ENCODE peak calls at places on chromosomes 11 and 22, in four cellular contexts. U is Peyer's patch, S is A549, H is heart left ventricle. I is an unnamed sample.

GRCh38 chr11:41784513-41785335 is 325.3 kb upstream of the LRRC4C start:
- DNase-seq in H (no peak), S (peak), U (peak), I (no peak)

GRCh38 chr11:113628912-113629311 is 77.2 kb downstream of the TMPRSS5 start:
- DNase-seq in S (no peak), H (no peak), U (no peak), I (no peak)

GRCh38 chr22:50705219-50705691 is 32.6 kb downstream of the SHANK3 start:
- DNase-seq in U (no peak), S (no peak), H (peak), I (peak)

GRCh38 chr11:65743928-65744698 is 23.5 kb upstream of the RNASEH2C start:
- DNase-seq in U (peak), S (peak), H (no peak), I (no peak)

GRCh38 chr11:30960387-30960992 is 374.3 kb upstream of the MPPED2 start:
- DNase-seq in S (peak), H (no peak), U (no peak), I (no peak)

GRCh38 chr11:9947231-9947864 is 283.5 kb downstream of the SWAP70 start:
- DNase-seq in S (no peak), H (no peak), U (no peak), I (no peak)

GRCh38 chr11:65314501-65315203 is at the start of gene CDC42EP2:
- DNase-seq in S (peak), H (peak), U (peak), I (peak)

GRCh38 chr11:123076484-123076883 is 14.5 kb upstream of the HSPA8 start:
- DNase-seq in S (no peak), U (no peak), H (no peak), I (no peak)

GRCh38 chr11:63698976-63699733 is 17.9 kb downstream of the RTN3 start:
- DNase-seq in H (no peak), S (no peak), U (no peak), I (no peak)

GRCh38 chr11:130473056-130473794 is 24.8 kb downstream of the ADAMTS15 start:
- DNase-seq in S (no peak), U (no peak), H (peak), I (no peak)

GRCh38 chr11:64891880-64892279 is 13.5 kb upstream of the EHD1 start:
- DNase-seq in S (no peak), H (no peak), U (no peak), I (no peak)

GRCh38 chr11:126318642-126319373 is 14.9 kb downstream of the DCPS start:
- DNase-seq in H (peak), S (no peak), U (peak), I (no peak)

GRCh38 chr11:41051919-41052630 is 407.4 kb downstream of the LRRC4C start:
- DNase-seq in H (no peak), U (no peak), S (no peak), I (no peak)

GRCh38 chr11:66011239-66011784 is 496 bp upstream of the CST6 start:
- DNase-seq in H (no peak), S (no peak), U (no peak), I (peak)

GRCh38 chr11:82969811-82970210 is 68.3 kb downstream of the DDIAS start:
- DNase-seq in U (no peak), H (no peak), S (no peak), I (no peak)

DNA sequence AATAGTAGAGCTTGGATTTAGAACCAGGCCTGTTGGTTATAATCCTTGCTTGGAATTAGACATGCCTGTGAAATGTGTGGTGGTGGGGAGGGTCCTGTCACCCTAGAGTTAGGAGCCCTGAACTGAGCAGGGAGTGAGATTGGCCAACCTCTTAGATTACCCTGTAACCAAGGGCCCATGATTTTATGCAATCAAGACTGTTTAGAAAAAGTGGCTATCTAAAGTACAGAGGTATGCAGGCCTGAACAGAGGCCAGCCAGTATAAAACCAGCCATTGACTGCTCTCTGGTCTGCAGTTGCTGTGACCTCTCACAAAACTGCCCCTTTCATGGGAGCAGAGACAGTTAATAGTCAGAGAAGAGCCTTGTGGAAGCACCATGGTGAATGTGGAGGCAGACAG is 36.2 kb downstream of the SERPINH1 start:
- DNase-seq in S (no peak), H (no peak), U (no peak), I (no peak)
- H3K27ac ChIP-seq in S (no peak), H (no peak), U (no peak), I (no peak)

GRCh38 chr22:46104881-46105493 is 45.3 kb upstream of the PPARA start:
- DNase-seq in S (peak), H (no peak), U (no peak), I (no peak)
- H3K27ac ChIP-seq in S (peak), H (peak), U (peak), I (peak)

DNA sequence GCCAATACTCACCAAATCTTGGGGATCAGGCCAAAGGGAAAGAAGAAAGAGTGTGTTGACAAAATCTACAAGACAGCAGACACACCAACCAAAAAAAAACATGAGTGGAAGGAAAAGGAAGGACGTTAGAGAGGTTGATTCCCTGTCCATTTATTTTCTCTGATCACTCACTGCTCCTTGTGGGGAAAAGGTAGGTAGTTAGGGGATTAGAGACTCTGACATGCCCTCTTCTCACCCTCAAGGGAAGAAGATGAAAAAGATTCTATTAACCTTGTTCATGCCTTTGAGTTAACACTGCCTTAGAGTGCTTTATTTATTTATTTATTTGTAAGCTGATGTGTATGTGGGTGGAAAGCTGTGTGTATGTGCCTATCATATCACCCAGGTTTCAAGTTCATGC is at the start of gene OR52H1:
- DNase-seq in U (no peak), S (no peak), H (no peak), I (no peak)
- H3K27ac ChIP-seq in U (no peak), S (no peak), H (no peak), I (no peak)

GRCh38 chr11:71283960-71284359 is 31.6 kb upstream of the SHANK2 start:
- DNase-seq in H (no peak), U (peak), S (no peak), I (peak)
- H3K27ac ChIP-seq in H (no peak), U (peak), S (no peak), I (no peak)

GRCh38 chr22:40239345-40239683 is 61.6 kb downstream of the TNRC6B start:
- DNase-seq in U (no peak), H (no peak), S (no peak), I (no peak)

GRCh38 chr22:40236131-40236665 is 58.5 kb downstream of the TNRC6B start:
- DNase-seq in H (no peak), S (no peak), U (no peak), I (no peak)

GRCh38 chr22:40237241-40237640 is 59.5 kb downstream of the TNRC6B start:
- DNase-seq in S (no peak), H (no peak), U (no peak), I (no peak)

GRCh38 chr22:40238425-40239344 is 61.0 kb downstream of the TNRC6B start:
- DNase-seq in U (no peak), H (no peak), S (peak), I (no peak)

GRCh38 chr22:40237788-40238424 is 60.2 kb downstream of the TNRC6B start:
- DNase-seq in S (no peak), U (no peak), H (no peak), I (no peak)
- H3K27ac ChIP-seq in S (peak), U (no peak), H (no peak), I (no peak)

DNA sequence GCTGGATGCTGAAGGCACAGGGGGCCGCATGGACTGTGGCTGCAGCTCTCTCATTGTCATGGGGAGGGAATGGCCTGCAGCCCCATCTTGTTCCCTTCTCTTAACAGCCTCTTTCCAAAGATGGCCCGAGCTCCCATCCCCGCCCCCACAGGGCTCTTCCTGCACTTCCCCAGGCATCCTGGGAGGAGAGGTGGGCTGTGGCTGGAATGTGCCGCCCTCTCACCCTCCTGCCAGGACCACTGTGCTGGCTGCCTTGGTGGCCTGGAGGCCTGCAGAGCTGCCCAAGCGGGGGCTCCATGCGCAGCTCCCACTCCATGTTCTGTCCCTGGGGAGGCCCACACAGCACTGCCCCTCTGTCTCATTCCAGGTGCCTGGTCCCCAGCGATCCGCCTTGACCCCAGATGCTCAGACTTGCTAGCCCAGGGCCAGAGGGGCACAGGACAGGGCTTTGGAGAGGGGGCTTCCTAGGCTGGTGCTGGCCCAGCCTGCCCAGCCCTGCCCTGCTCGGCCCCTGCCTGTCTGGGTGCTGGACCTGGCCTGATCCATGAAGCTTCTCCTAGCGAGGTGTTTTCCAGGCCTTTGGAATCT is 56.6 kb downstream of the RTN4R start:
- DNase-seq in H (no peak), U (no peak), S (no peak), I (no peak)
- H3K27ac ChIP-seq in H (no peak), U (no peak), S (no peak), I (no peak)